ENCODE peak calls at places on chromosomes 3 and 15, in six cellular contexts. Y is HCT116, P is HepG2, O is H1, E is K562, U is GM12878. A is an unnamed sample.

GRCh38 chr3:99858461-99858860 is 40.8 kb downstream of the CMSS1 start:
- DNase-seq in Y (no peak), P (no peak), O (no peak), E (no peak), U (no peak), A (no peak)

GRCh38 chr15:68252925-68253534 is 23.5 kb upstream of the CLN6 start:
- DNase-seq in Y (peak; percentile 79), P (peak; percentile 72), O (no peak), E (peak; percentile 62), U (peak; percentile 26), A (peak; percentile 92)

GRCh38 chr3:67534594-67534993 is 119.8 kb downstream of the SUCLG2 start:
- DNase-seq in Y (no peak), P (no peak), O (no peak), E (no peak), U (no peak), A (no peak)

GRCh38 chr3:146274833-146275232 is 23.9 kb upstream of the PLSCR4 start:
- DNase-seq in Y (no peak), P (no peak), O (no peak), E (no peak), U (no peak), A (no peak)

GRCh38 chr3:49790626-49791411 is 4.5 kb upstream of the IP6K1 start:
- DNase-seq in Y (no peak), P (no peak), O (no peak), E (peak; percentile 61), U (no peak), A (no peak)

GRCh38 chr3:53863127-53863526 is 16.8 kb downstream of the IL17RB start:
- DNase-seq in Y (no peak), P (no peak), O (no peak), E (no peak), U (no peak), A (no peak)

GRCh38 chr3:172229462-172229861 is 190.1 kb downstream of the FNDC3B start:
- DNase-seq in Y (no peak), P (no peak), O (no peak), E (no peak), U (no peak), A (no peak)

GRCh38 chr15:56869573-56869972 is 48.9 kb upstream of the TCF12 start:
- DNase-seq in Y (peak; percentile 33), P (no peak), O (peak; percentile 61), E (no peak), U (no peak), A (peak; percentile 59)

GRCh38 chr3:187669675-187670504 is at the start of gene SST:
- DNase-seq in Y (no peak), P (peak; percentile 16), O (peak; percentile 85), E (peak; percentile 28), U (no peak), A (peak; percentile 94)

GRCh38 chr3:197008436-197009209 is 21.0 kb downstream of the MELTF start:
- DNase-seq in Y (no peak), P (no peak), O (no peak), E (no peak), U (no peak), A (no peak)

GRCh38 chr3:149934524-149934923 is 36.2 kb downstream of the PFN2 start:
- DNase-seq in Y (no peak), P (no peak), O (no peak), E (no peak), U (no peak), A (no peak)

GRCh38 chr3:172760406-172760805 is 9.9 kb downstream of the ECT2 start:
- DNase-seq in Y (no peak), P (no peak), O (no peak), E (no peak), U (no peak), A (no peak)

GRCh38 chr15:58748040-58748786 is 1.3 kb downstream of the ADAM10 start:
- DNase-seq in Y (no peak), P (no peak), O (no peak), E (no peak), U (no peak), A (no peak)

GRCh38 chr15:52331490-52332240 is 36.1 kb upstream of the MYO5C start:
- DNase-seq in Y (peak; percentile 10), P (peak; percentile 30), O (no peak), E (peak; percentile 14), U (peak; percentile 87), A (peak; percentile 33)

GRCh38 chr3:45915518-45916231 is 27.6 kb upstream of the CXCR6 start:
- DNase-seq in Y (peak; percentile 7), P (no peak), O (no peak), E (peak; percentile 38), U (peak; percentile 98), A (no peak)

GRCh38 chr15:98939311-98940080 is 68.1 kb downstream of the PGPEP1L start:
- DNase-seq in Y (no peak), P (no peak), O (no peak), E (no peak), U (no peak), A (no peak)

GRCh38 chr3:85539232-85539631 is 580.4 kb downstream of the CADM2 start:
- DNase-seq in Y (no peak), P (no peak), O (no peak), E (no peak), U (no peak), A (no peak)

GRCh38 chr15:75042730-75043508 is 19.5 kb downstream of the PPCDC start:
- DNase-seq in Y (peak; percentile 43), P (peak; percentile 93), O (peak; percentile 73), E (peak; percentile 73), U (peak; percentile 100), A (peak; percentile 70)

GRCh38 chr3:46908294-46908985 is 30.9 kb downstream of the PTH1R start:
- DNase-seq in Y (no peak), P (no peak), O (no peak), E (no peak), U (no peak), A (no peak)

GRCh38 chr15:72312605-72313447 is 7.1 kb downstream of the CELF6 start:
- DNase-seq in Y (peak; percentile 63), P (peak; percentile 65), O (peak; percentile 70), E (peak; percentile 78), U (no peak), A (peak; percentile 88)

GRCh38 chr3:187902938-187903337 is 157.7 kb upstream of the BCL6 start:
- DNase-seq in Y (no peak), P (no peak), O (no peak), E (no peak), U (no peak), A (no peak)

GRCh38 chr3:163779396-163780344 is 1298.6 kb downstream of the SI start:
- DNase-seq in Y (peak; percentile 8), P (peak; percentile 69), O (peak; percentile 51), E (no peak), U (no peak), A (peak; percentile 55)

GRCh38 chr3:33417051-33417673 is 23.0 kb downstream of the UBP1 start:
- DNase-seq in Y (no peak), P (no peak), O (no peak), E (no peak), U (no peak), A (no peak)

GRCh38 chr15:99148851-99149276 is 44.0 kb downstream of the SYNM start:
- DNase-seq in Y (no peak), P (no peak), O (no peak), E (no peak), U (no peak), A (no peak)

GRCh38 chr3:118548434-118548833 is 486.2 kb downstream of the IGSF11 start:
- DNase-seq in Y (no peak), P (peak; percentile 23), O (no peak), E (no peak), U (no peak), A (no peak)

GRCh38 chr3:42084593-42084992 is 6.6 kb upstream of the TRAK1 start:
- DNase-seq in Y (no peak), P (no peak), O (no peak), E (no peak), U (no peak), A (no peak)

DNA sequence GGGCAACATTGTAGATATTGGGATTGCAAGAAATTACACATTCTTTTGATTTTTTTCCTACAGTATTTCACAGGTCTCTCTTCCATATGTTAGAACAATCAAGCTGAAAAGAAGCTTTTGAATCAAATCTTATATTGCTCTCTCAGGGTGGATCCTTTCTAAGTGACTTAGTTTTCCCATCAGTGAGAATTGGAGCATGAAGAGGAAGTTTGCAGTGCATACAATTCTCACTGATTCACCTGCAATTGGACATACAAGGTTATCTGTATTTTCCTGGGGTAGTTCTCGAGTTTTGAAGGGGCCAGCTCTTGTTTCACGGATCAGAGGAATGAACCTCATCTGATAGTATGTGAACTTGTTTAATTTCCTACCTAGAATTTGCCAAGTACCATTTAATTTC is 150.8 kb downstream of the PEX5L start:
- DNase-seq in Y (no peak), P (no peak), O (no peak), E (no peak), U (no peak), A (no peak)
- H2AFZ ChIP-seq in Y (no peak overlapping the region), P (peak overlapping the region; percentile 5), O (no peak overlapping the region), E (no peak overlapping the region), U (peak overlapping the region; percentile 57), A (no peak overlapping the region)

DNA sequence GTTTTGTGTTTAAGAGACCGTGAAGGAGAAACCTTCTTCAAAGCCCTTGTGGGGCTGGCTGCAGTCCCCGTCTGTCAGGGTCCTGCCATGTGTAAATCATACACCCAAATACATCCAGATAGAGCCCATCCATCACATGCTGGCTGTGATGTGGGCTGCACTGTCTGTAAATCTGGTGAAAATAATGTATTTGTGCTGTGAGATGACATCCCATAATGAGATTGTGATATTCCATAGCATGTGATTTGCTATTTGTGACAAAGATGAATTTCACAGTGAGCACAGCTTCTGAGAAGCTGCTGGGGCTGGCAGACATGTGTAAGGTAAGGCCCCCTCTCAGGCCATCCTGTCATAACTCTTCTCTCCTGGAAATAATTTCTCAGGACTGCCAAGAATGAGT is 114.3 kb upstream of the MB21D2 start:
- DNase-seq in Y (no peak), P (no peak), O (no peak), E (no peak), U (no peak), A (no peak)
- TF ChIP-seq POLR2AphosphoS5 in Y (no peak), P (no peak), O (no peak), E (no peak), U (no peak), A (no peak)

GRCh38 chr3:48112813-48113212 is 75.4 kb downstream of the CDC25A start:
- DNase-seq in Y (no peak), P (no peak), O (no peak), E (no peak), U (no peak), A (no peak)
- H2AFZ ChIP-seq in Y (no peak overlapping the region), P (no peak overlapping the region), O (peak overlapping the region; percentile 76), E (no peak overlapping the region), U (peak overlapping the region; percentile 32), A (peak overlapping the region; percentile 78)

DNA sequence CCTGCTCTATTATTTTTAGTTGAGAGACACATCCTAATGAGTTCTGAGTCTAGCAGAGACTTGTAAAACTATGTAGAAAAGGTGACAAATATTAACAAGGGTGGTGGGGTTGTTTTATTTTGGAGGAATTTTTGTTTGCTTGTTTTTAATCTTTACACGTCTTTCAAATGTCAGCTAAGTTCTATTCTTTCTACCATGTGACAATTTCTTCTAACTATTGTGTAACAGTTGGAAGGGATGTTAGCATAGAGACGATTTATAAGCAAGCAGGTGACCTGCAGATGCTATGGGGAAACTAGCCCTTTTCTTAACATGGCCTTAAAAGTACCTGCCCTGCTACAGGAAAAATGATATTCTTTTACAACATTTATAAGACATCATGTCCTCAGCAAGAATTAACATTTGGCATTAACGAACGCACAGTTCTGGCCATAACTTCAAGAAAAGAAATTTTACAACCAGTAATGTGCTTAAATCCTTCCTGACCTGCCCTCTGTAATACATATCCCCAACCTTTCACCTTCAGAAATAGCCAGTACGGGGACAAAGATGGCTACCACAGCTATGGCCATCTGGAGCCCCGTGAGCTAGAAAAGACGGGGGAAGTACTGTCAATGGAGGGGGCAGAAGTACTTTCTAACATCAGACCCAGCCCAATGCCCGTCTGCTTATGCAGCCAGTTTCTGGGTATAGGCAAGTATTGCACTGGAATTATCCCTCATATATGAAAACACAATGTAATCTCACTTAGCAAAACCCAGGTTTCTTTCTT is 67.8 kb upstream of the NR2F2 start:
- DNase-seq in Y (no peak), P (no peak), O (no peak), E (no peak), U (no peak), A (no peak)
- TF ChIP-seq POLR2AphosphoS5 in Y (no peak), P (no peak), O (no peak), E (no peak), U (no peak), A (no peak)